ENCODE peak calls at places on chromosomes 1 and 21, in seven cellular contexts. One of them, this sample, is unnamed.

GRCh38 chr21:44424608-44425306 is 30.6 kb upstream of the LRRC3 start:
- DNase-seq in cardiac fibroblast: no peak
- DNase-seq in suprapubic skin: peak; percentile 54
- DNase-seq in fibroblast of the aortic adventitia: no peak
- DNase-seq in right lobe of liver: peak; percentile 52
- DNase-seq in thyroid gland: no peak
- DNase-seq in Panc1: no peak
- DNase-seq in this sample: no peak

GRCh38 chr1:244165701-244166100 is 114.6 kb downstream of the ZBTB18 start:
- DNase-seq in fibroblast of the aortic adventitia: no peak
- DNase-seq in suprapubic skin: no peak
- DNase-seq in cardiac fibroblast: no peak
- DNase-seq in Panc1: no peak
- DNase-seq in thyroid gland: no peak
- DNase-seq in right lobe of liver: no peak
- DNase-seq in this sample: no peak

GRCh38 chr1:52551476-52552235 is 1.2 kb downstream of the TUT4 start:
- DNase-seq in thyroid gland: no peak
- DNase-seq in suprapubic skin: no peak
- DNase-seq in Panc1: no peak
- DNase-seq in cardiac fibroblast: peak; percentile 58
- DNase-seq in fibroblast of the aortic adventitia: peak; percentile 61
- DNase-seq in right lobe of liver: no peak
- DNase-seq in this sample: peak; percentile 64

GRCh38 chr1:27070390-27071048 is 57.9 kb upstream of the TENT5B start:
- DNase-seq in thyroid gland: peak; percentile 65
- DNase-seq in cardiac fibroblast: no peak
- DNase-seq in right lobe of liver: no peak
- DNase-seq in fibroblast of the aortic adventitia: no peak
- DNase-seq in Panc1: no peak
- DNase-seq in suprapubic skin: no peak
- DNase-seq in this sample: no peak

GRCh38 chr1:240906477-240906876 is 294.5 kb upstream of the GREM2 start:
- DNase-seq in right lobe of liver: no peak
- DNase-seq in cardiac fibroblast: no peak
- DNase-seq in thyroid gland: peak; percentile 6
- DNase-seq in suprapubic skin: no peak
- DNase-seq in Panc1: no peak
- DNase-seq in fibroblast of the aortic adventitia: no peak
- DNase-seq in this sample: no peak

GRCh38 chr1:219940707-219941106 is 12.3 kb upstream of the SLC30A10 start:
- DNase-seq in suprapubic skin: no peak
- DNase-seq in right lobe of liver: no peak
- DNase-seq in fibroblast of the aortic adventitia: peak; percentile 24
- DNase-seq in thyroid gland: no peak
- DNase-seq in cardiac fibroblast: no peak
- DNase-seq in Panc1: no peak
- DNase-seq in this sample: no peak

GRCh38 chr1:156579472-156579871 is at the start of gene TTC24:
- DNase-seq in right lobe of liver: no peak
- DNase-seq in cardiac fibroblast: no peak
- DNase-seq in suprapubic skin: no peak
- DNase-seq in Panc1: no peak
- DNase-seq in thyroid gland: no peak
- DNase-seq in fibroblast of the aortic adventitia: no peak
- DNase-seq in this sample: no peak

GRCh38 chr1:183289104-183289503 is 103.0 kb downstream of the LAMC2 start:
- DNase-seq in fibroblast of the aortic adventitia: no peak
- DNase-seq in Panc1: no peak
- DNase-seq in thyroid gland: no peak
- DNase-seq in right lobe of liver: no peak
- DNase-seq in suprapubic skin: no peak
- DNase-seq in cardiac fibroblast: no peak
- DNase-seq in this sample: no peak

DNA sequence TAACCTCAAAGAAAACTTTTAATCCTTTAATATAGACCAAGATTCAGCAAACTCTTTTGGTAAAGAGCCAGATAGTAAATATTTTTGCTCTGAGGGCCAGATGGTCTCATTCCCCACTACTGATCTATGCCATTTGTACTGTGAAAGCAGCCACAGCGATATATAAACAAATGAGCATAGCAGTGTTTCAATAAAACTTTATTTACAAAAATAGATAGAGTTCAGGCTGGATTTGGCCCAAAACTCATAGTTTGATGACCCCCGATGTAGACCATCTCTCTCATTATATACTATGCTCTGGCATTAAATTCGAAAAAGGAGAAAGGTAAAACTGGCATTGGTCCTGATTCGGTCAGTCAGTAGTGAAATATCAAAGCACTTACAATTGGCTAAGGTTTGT is 195.8 kb upstream of the NRIP1 start:
- DNase-seq in cardiac fibroblast: no peak
- DNase-seq in Panc1: no peak
- DNase-seq in thyroid gland: no peak
- DNase-seq in fibroblast of the aortic adventitia: no peak
- DNase-seq in suprapubic skin: no peak
- DNase-seq in right lobe of liver: no peak
- DNase-seq in this sample: no peak
- TF ChIP-seq CTCF in cardiac fibroblast: no peak
- TF ChIP-seq CTCF in Panc1: no peak
- TF ChIP-seq CTCF in thyroid gland: no peak
- TF ChIP-seq CTCF in fibroblast of the aortic adventitia: no peak
- TF ChIP-seq CTCF in suprapubic skin: no peak
- TF ChIP-seq CTCF in right lobe of liver: no peak
- TF ChIP-seq CTCF in this sample: no peak

GRCh38 chr1:85203573-85204169 is 2.9 kb upstream of the SYDE2 start:
- DNase-seq in thyroid gland: no peak
- DNase-seq in cardiac fibroblast: no peak
- DNase-seq in Panc1: no peak
- DNase-seq in suprapubic skin: no peak
- DNase-seq in right lobe of liver: no peak
- DNase-seq in fibroblast of the aortic adventitia: peak; percentile 17
- DNase-seq in this sample: peak; percentile 80
- H3K4me3 ChIP-seq in thyroid gland: no peak overlapping the region
- H3K4me3 ChIP-seq in cardiac fibroblast: no peak overlapping the region
- H3K4me3 ChIP-seq in Panc1: no peak overlapping the region
- H3K4me3 ChIP-seq in suprapubic skin: no peak overlapping the region
- H3K4me3 ChIP-seq in right lobe of liver: no peak overlapping the region
- H3K4me3 ChIP-seq in fibroblast of the aortic adventitia: no peak overlapping the region
- H3K4me3 ChIP-seq in this sample: no peak overlapping the region

GRCh38 chr1:40651138-40651857 is 14.2 kb downstream of the RIMS3 start:
- DNase-seq in suprapubic skin: no peak
- DNase-seq in right lobe of liver: no peak
- DNase-seq in thyroid gland: no peak
- DNase-seq in Panc1: no peak
- DNase-seq in cardiac fibroblast: no peak
- DNase-seq in fibroblast of the aortic adventitia: no peak
- DNase-seq in this sample: no peak

GRCh38 chr1:40648928-40649591 is 16.4 kb downstream of the RIMS3 start:
- DNase-seq in cardiac fibroblast: no peak
- DNase-seq in suprapubic skin: no peak
- DNase-seq in thyroid gland: no peak
- DNase-seq in fibroblast of the aortic adventitia: no peak
- DNase-seq in Panc1: no peak
- DNase-seq in right lobe of liver: no peak
- DNase-seq in this sample: no peak

GRCh38 chr1:40652452-40652851 is 13.0 kb downstream of the RIMS3 start:
- DNase-seq in thyroid gland: no peak
- DNase-seq in Panc1: no peak
- DNase-seq in fibroblast of the aortic adventitia: no peak
- DNase-seq in suprapubic skin: no peak
- DNase-seq in cardiac fibroblast: no peak
- DNase-seq in right lobe of liver: no peak
- DNase-seq in this sample: no peak

GRCh38 chr1:40649592-40649930 is 15.9 kb downstream of the RIMS3 start:
- DNase-seq in thyroid gland: no peak
- DNase-seq in fibroblast of the aortic adventitia: no peak
- DNase-seq in cardiac fibroblast: no peak
- DNase-seq in right lobe of liver: no peak
- DNase-seq in Panc1: no peak
- DNase-seq in suprapubic skin: no peak
- DNase-seq in this sample: no peak

GRCh38 chr1:40650075-40650474 is 15.4 kb downstream of the RIMS3 start:
- DNase-seq in suprapubic skin: no peak
- DNase-seq in cardiac fibroblast: no peak
- DNase-seq in thyroid gland: no peak
- DNase-seq in right lobe of liver: no peak
- DNase-seq in Panc1: no peak
- DNase-seq in fibroblast of the aortic adventitia: no peak
- DNase-seq in this sample: no peak
- TF ChIP-seq CTCF in suprapubic skin: no peak
- TF ChIP-seq CTCF in cardiac fibroblast: peak; percentile 53
- TF ChIP-seq CTCF in thyroid gland: no peak
- TF ChIP-seq CTCF in right lobe of liver: no peak
- TF ChIP-seq CTCF in Panc1: peak; percentile 77
- TF ChIP-seq CTCF in fibroblast of the aortic adventitia: peak; percentile 32
- TF ChIP-seq CTCF in this sample: peak; percentile 41

DNA sequence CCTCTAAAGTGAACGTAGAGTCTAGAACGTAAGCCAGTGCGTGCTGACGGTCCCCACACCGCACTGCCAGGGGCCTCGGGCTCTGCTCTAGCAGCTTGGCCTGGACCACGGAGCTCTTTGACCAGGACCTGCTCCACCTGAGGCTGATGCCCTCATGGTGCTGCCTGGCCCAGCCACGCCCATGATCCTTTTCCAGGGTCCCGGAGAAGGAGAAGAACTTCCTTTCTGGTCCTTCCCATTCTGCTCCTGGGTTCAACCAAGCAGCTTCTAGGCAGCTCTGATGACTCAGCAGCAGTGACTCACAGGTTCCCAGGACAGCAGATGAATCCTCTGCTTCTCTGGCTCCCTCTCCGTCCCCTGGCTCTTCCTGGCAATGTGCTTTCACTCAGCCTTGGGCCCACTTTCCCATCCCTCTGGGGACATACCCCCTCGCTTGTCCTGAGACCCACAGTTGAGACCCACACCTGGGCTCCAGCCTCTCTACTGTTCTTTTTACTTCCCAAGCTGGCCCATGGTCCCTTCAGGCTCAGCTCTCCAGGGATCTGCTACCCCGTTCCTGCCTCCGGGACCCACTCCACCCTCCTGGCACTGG is 246.3 kb upstream of the RAB4A start:
- DNase-seq in right lobe of liver: no peak
- DNase-seq in thyroid gland: peak; percentile 21
- DNase-seq in Panc1: peak; percentile 8
- DNase-seq in fibroblast of the aortic adventitia: peak; percentile 79
- DNase-seq in cardiac fibroblast: peak; percentile 84
- DNase-seq in suprapubic skin: no peak
- DNase-seq in this sample: peak; percentile 88
- H3K4me3 ChIP-seq in right lobe of liver: no peak overlapping the region
- H3K4me3 ChIP-seq in thyroid gland: no peak overlapping the region
- H3K4me3 ChIP-seq in Panc1: no peak overlapping the region
- H3K4me3 ChIP-seq in fibroblast of the aortic adventitia: no peak overlapping the region
- H3K4me3 ChIP-seq in cardiac fibroblast: no peak overlapping the region
- H3K4me3 ChIP-seq in suprapubic skin: no peak overlapping the region
- H3K4me3 ChIP-seq in this sample: no peak overlapping the region

This sample was measured in fibroblast of villous mesenchyme.